ENCODE peak calls at places on chromosomes 2 and 18, in four cellular contexts. N, S, Y and I are unnamed samples.

GRCh38 chr2:120451334-120451733 is 105.4 kb downstream of the INHBB start:
- DNase-seq in N (no peak), Y (no peak), S (no peak), I (no peak)

GRCh38 chr2:54757496-54757895 is 34.0 kb downstream of the EML6 start:
- DNase-seq in N (no peak), S (no peak), Y (peak), I (no peak)

GRCh38 chr2:226965376-226965775 is 129.5 kb downstream of the RHBDD1 start:
- DNase-seq in N (no peak), Y (no peak), S (no peak), I (no peak)

GRCh38 chr18:34772887-34773286 is 62.8 kb downstream of the DTNA start:
- DNase-seq in Y (no peak), S (no peak), N (no peak), I (no peak)

GRCh38 chr2:71922501-71923142 is 225.0 kb downstream of the CYP26B1 start:
- DNase-seq in S (no peak), N (no peak), Y (no peak), I (peak)

GRCh38 chr2:218396688-218397501 is 2.8 kb upstream of the CTDSP1 start:
- DNase-seq in Y (peak), S (peak), N (no peak), I (peak)

GRCh38 chr2:110674620-110675555 is 3.0 kb downstream of the BUB1 start:
- DNase-seq in Y (peak), S (peak), N (no peak), I (no peak)

GRCh38 chr2:72138921-72139381 is 8.7 kb downstream of the CYP26B1 start:
- DNase-seq in N (no peak), S (no peak), Y (no peak), I (peak)

GRCh38 chr2:196172976-196173375 is 1.6 kb upstream of the STK17B start:
- DNase-seq in Y (no peak), S (no peak), N (no peak), I (no peak)

GRCh38 chr2:234130734-234131133 is 80.2 kb downstream of the SPP2 start:
- DNase-seq in Y (no peak), S (no peak), N (no peak), I (no peak)
- H3K4me3 ChIP-seq in Y (no peak), S (no peak), N (no peak), I (no peak)

DNA sequence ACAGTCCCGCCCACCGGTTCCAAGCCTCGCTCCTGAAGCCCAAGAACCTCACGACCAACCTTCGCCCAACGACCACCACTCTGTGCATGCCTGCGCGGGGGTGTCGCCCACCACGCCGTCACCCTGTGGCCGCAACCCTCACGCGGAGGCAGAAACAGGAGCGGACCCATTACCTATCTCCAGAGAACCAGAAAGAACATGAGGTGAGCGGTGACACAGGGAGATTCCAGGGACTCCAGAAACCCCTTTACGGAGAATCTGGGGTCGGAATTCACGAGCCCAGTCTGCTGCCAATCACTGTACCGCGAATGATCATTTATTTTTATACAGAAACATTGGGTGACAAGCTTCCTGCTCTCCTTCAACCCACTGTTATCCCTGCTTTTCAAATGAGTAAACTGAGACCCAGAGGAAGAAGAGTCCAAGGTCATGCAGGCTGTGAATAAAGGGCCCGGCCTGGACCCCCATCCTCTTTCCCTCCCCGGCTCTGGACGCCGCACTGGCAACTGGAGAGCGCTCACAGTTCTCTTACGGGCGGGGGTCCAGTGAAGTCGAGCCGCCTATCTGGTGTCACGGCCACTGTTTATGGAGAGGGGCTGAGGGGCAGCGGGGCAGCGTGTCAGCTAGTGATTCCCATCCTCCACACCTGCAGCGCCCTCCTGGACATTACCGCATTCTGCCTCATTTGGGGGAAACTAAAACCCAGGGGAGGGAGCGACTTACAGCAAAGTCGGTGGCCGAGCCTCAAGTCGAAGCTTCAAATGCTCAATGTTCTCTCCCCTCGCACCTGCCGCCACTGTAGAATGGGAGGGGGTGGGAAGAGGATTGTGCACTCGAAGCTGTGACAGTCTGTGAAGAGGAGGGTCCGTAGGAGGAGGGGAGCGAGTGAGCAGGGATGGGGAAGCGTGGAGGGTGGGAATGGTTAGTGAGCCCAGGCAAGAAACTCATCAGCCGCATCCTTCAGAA is 723 bp upstream of the SLC30A3 start:
- DNase-seq in N (no peak), S (no peak), Y (peak), I (peak)
- H3K4me3 ChIP-seq in N (peak), S (peak), Y (peak), I (peak)

GRCh38 chr2:163734911-163735691 is 707 bp downstream of the FIGN start:
- DNase-seq in N (no peak), Y (peak), S (no peak), I (no peak)

GRCh38 chr2:163737563-163737962 is 1.8 kb upstream of the FIGN start:
- DNase-seq in Y (no peak), N (no peak), S (no peak), I (no peak)

GRCh38 chr2:163737169-163737439 is 1.3 kb upstream of the FIGN start:
- DNase-seq in N (no peak), S (no peak), Y (no peak), I (no peak)

GRCh38 chr2:163735692-163736432 is at the start of gene FIGN:
- DNase-seq in N (peak), S (peak), Y (peak), I (peak)

GRCh38 chr2:163736433-163737168 is 793 bp upstream of the FIGN start:
- DNase-seq in S (no peak), Y (peak), N (no peak), I (peak)
- H3K4me3 ChIP-seq in S (peak), Y (peak), N (peak), I (peak)

DNA sequence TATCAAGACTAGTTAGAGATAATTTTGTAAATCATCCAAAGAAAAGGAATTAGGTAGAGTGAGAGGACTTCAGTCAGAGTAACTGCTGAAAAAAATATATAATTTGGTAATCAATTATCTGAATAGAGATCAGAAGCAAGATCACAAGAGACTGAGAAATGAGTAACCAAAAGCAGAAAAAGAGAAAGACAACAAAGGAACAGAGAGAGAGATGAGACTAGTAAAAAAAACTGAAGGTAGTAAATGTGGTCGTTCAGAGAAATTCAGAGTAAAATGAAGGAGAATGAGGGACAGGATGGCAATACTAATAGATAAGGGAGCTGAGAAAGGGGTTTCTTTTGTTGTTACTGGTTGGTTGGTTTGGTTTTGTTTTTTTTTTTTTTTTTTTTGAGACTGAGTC is 16.5 kb downstream of the STRN start:
- DNase-seq in S (no peak), Y (no peak), N (no peak), I (no peak)
- H3K4me3 ChIP-seq in S (no peak), Y (no peak), N (no peak), I (no peak)

DNA sequence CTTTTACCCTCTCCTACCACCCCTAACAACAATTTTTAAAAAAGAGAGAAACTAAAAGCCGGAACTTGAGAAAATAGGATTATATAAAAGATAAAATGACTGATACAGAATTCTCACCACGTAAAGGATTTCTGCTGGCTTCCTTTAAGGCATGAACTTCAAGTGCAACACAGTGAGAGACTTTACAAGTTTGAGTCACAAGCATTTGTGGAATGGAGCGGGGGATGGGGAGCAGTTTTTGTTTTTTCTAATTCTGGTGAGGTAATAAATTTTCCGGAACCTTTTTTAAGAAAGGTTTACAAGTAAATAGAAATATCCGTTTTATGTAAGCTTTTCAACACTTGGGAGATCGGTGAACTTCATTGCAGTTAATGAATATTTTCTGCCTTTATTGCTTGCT is 1.8 kb upstream of the CDH2 start:
- DNase-seq in N (no peak), S (no peak), Y (peak), I (no peak)
- H3K4me3 ChIP-seq in N (peak), S (peak), Y (peak), I (peak)

GRCh38 chr2:168210898-168211570 is 36.4 kb downstream of the STK39 start:
- DNase-seq in Y (no peak), N (peak), S (no peak), I (no peak)
- H3K4me3 ChIP-seq in Y (no peak), N (no peak), S (no peak), I (no peak)

GRCh38 chr18:49788327-49788908 is 24.9 kb downstream of the ACAA2 start:
- DNase-seq in N (no peak), Y (no peak), S (no peak), I (no peak)
- H3K4me3 ChIP-seq in N (no peak), Y (no peak), S (peak), I (no peak)

GRCh38 chr18:23872701-23873550 is 141.6 kb upstream of the TTC39C start:
- DNase-seq in N (no peak), S (peak), Y (peak), I (no peak)
- H3K4me3 ChIP-seq in N (no peak), S (peak), Y (no peak), I (no peak)

GRCh38 chr2:74457549-74458131 is 598 bp upstream of the WBP1 start:
- DNase-seq in Y (peak), N (no peak), S (peak), I (peak)

GRCh38 chr2:74458132-74458956 is at the start of gene WBP1:
- DNase-seq in S (peak), Y (peak), N (peak), I (peak)

GRCh38 chr2:74458957-74459290 is 686 bp downstream of the WBP1 start:
- DNase-seq in N (no peak), S (no peak), Y (no peak), I (no peak)

GRCh38 chr2:74461187-74462053 is 3.2 kb downstream of the WBP1 start:
- DNase-seq in Y (peak), N (no peak), S (no peak), I (peak)

GRCh38 chr2:74459377-74460118 is 1.3 kb downstream of the WBP1 start:
- DNase-seq in S (no peak), N (no peak), Y (no peak), I (no peak)
- H3K4me3 ChIP-seq in S (peak), N (peak), Y (peak), I (no peak)